ENCODE peak calls at places on chromosomes 6 and 20, in five cellular contexts. F, Y, I, N and K are unnamed samples.

GRCh38 chr6:26309731-26310142 is 55.3 kb upstream of the BTN3A2 start:
- DNase-seq in Y (peak), I (peak), N (peak), F (peak), K (no peak)

GRCh38 chr6:56868687-56869086 is 86.2 kb upstream of the BEND6 start:
- DNase-seq in Y (peak), I (peak), N (peak), F (no peak), K (no peak)

GRCh38 chr20:51456511-51457280 is 85.8 kb downstream of the NFATC2 start:
- DNase-seq in N (peak), I (peak), Y (peak), F (no peak), K (no peak)

GRCh38 chr6:106631356-106631755 is 2.0 kb downstream of the QRSL1 start:
- DNase-seq in I (peak), N (no peak), Y (no peak), F (no peak), K (no peak)

GRCh38 chr6:38233161-38233791 is 406.5 kb downstream of the BTBD9 start:
- DNase-seq in F (no peak), N (peak), Y (no peak), I (peak), K (no peak)

GRCh38 chr6:21885532-21886089 is 292.1 kb downstream of the SOX4 start:
- DNase-seq in Y (peak), I (peak), F (no peak), N (peak), K (peak)

GRCh38 chr6:170188571-170189001 is 102.3 kb downstream of the DLL1 start:
- DNase-seq in Y (no peak), N (no peak), F (no peak), I (no peak), K (no peak)

GRCh38 chr6:41036601-41037000 is 2.4 kb downstream of the UNC5CL start:
- DNase-seq in N (no peak), F (no peak), Y (no peak), I (no peak), K (no peak)

GRCh38 chr6:43308101-43308989 is at the start of gene CRIP3:
- DNase-seq in N (peak), Y (peak), I (peak), F (peak), K (no peak)

GRCh38 chr20:38855356-38855755 is 49.9 kb downstream of the PPP1R16B start:
- DNase-seq in N (peak), F (no peak), Y (no peak), I (peak), K (no peak)

GRCh38 chr6:100479180-100480035 is 14.7 kb upstream of the SIM1 start:
- DNase-seq in F (no peak), N (peak), Y (peak), I (peak), K (no peak)

GRCh38 chr6:131900231-131900630 is 50.9 kb downstream of the CCN2 start:
- DNase-seq in I (no peak), N (no peak), Y (no peak), F (no peak), K (no peak)

GRCh38 chr6:21931641-21932335 is 338.2 kb downstream of the SOX4 start:
- DNase-seq in Y (no peak), F (no peak), I (peak), N (no peak), K (no peak)

GRCh38 chr20:602357-602970 is 7.6 kb downstream of the TCF15 start:
- DNase-seq in F (no peak), N (no peak), Y (no peak), I (no peak), K (no peak)

GRCh38 chr6:151916680-151917164 is 109.2 kb downstream of the ESR1 start:
- DNase-seq in N (peak), I (peak), Y (no peak), F (no peak), K (no peak)

GRCh38 chr6:19150307-19150706 is 686.9 kb upstream of the ID4 start:
- DNase-seq in F (no peak), I (no peak), Y (no peak), N (no peak), K (no peak)

GRCh38 chr6:42689371-42689770 is 33.0 kb downstream of the PRPH2 start:
- DNase-seq in N (no peak), Y (no peak), I (no peak), F (no peak), K (no peak)

GRCh38 chr6:113060664-113061063 is 713.5 kb downstream of the RFPL4B start:
- DNase-seq in F (no peak), I (no peak), N (no peak), Y (no peak), K (no peak)

GRCh38 chr20:45545754-45546453 is 1.3 kb downstream of the EPPIN start:
- DNase-seq in F (no peak), N (peak), I (peak), Y (peak), K (no peak)

DNA sequence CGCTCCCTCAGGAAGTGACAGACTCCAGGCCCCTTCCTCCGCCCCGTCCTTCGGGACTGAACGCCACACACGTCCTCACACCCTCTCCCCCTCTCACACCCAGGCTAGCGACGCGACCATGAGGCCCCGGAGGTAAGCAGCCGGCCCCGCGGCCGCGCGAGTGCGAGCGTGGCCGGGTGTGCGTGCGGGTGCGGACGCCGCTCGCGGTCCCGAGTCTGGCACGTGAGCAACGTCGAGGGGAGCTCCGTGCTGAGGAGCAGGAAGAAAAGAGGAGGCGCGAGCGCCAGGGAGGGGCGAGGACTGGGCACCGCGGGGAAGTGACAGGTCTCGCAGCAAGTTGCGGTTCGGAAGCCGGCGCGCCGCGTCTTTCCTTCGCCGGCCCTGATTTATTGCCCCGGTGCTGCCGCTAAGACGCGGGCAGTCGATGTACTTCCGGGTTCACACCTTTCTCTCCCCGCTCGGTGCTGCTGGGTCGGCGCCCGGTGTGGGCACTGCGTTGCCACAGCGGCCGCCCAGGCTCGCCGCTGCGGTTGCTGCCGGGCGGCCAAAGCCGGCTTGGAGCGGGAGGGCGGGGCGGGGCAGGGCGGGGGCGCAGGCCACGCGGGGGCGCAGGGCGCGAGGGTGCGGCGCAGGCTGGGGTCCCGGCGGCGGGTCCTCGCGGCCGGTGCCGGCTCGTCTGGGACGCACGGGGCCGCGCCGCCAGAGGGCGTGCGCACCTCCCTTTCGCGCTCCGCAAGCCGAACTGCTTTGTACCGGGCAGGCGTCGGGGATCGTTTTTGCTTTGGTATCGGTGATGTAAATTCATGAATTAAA is 15.8 kb upstream of the LIN28B start:
- DNase-seq in F (peak), Y (no peak), N (peak), I (peak), K (peak)
- TF ChIP-seq CTCF in F (peak), Y (no peak), N (peak), I (peak), K (peak)

GRCh38 chr6:109695468-109695867 is 4.4 kb downstream of the FIG4 start:
- DNase-seq in N (no peak), F (peak), Y (peak), I (no peak), K (no peak)
- TF ChIP-seq CTCF in N (no peak), F (no peak), Y (no peak), I (no peak), K (peak)

GRCh38 chr6:10621847-10622246 is 72.6 kb downstream of the C6orf52 start:
- DNase-seq in I (no peak), Y (no peak), N (no peak), F (no peak), K (no peak)
- TF ChIP-seq CTCF in I (no peak), Y (no peak), N (no peak), F (no peak), K (no peak)

DNA sequence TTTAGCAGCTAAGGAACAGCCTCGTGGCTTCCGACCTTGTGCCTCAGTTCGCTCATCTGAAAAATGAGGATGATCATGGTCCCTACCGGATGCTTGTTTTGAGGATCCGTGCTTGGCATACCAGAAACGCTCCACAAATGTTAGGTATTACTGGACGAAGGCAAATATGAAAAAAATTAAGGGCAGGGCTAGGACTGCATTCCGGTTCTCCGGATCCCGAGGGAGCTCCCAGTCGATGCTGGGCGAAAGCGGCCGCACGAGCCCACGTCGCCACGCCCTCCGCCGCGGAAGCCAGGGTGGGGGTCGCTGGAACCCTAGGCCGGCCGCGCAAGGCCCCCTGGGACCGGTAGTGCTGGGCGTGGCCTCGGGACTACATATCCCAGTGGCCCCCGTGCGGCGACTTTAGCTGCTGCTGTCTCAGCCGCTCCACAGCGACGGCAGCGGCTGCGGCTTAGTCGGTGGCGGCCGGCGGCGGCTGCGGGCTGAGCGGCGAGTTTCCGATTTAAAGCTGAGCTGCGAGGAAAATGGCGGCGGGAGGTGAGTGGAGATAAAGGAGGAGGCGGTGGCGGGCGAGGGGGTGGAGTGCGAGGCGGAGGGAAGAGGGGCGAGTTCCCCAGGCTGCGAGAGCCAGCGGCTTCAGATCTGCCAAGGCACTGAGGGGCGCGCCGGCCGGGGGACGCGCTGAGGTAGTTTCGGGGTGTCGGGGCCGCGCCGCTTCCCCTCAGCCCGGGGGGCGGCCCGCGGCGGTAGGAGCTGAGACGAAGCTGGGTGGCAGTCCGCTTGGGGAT is at the start of gene NCOA3:
- DNase-seq in I (peak), Y (peak), F (peak), N (peak), K (peak)
- TF ChIP-seq CTCF in I (no peak), Y (no peak), F (no peak), N (peak), K (peak)

DNA sequence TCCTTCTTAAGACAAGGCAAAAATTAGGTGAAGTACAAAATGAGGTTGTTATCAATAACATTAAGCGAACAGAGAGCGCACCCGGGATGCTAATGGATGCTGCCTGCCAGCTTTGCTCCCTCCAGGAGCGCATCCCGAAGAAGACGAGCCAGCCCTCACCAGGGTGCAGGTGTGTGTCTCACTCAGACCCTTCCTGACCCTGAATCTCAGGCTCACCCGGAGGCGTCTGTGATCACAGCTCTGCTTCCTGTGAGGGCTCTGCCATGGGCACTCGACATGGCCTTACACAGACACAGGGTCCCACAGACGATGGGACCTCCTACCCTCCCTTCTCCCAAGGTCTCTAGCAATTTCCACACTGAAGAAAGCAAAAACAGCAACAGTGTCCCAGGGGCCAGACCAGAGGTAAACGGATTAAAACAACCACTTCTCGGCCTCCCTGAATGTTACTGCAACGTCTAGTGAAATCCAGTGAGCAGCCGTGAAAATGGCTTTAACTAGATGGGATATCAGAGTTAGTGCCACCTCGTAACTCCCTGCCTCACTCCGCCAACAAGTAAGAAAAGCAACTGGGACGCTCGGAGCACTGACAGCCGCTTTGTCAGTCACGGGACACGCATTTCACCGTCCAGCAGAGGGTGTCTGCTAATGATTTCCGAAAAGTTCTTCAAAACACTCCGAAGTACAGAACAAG is 11.7 kb downstream of the ZBTB46 start:
- DNase-seq in I (peak), N (peak), Y (peak), F (no peak), K (no peak)
- TF ChIP-seq CTCF in I (peak), N (no peak), Y (peak), F (no peak), K (peak)

GRCh38 chr6:77587963-77588362 is 64.9 kb upstream of the MEI4 start:
- DNase-seq in N (no peak), F (no peak), I (no peak), Y (no peak), K (no peak)
- TF ChIP-seq CTCF in N (no peak), F (no peak), I (no peak), Y (no peak), K (no peak)

GRCh38 chr6:122028933-122029332 is 370.5 kb upstream of the HSF2 start:
- DNase-seq in Y (no peak), I (no peak), N (no peak), F (no peak), K (no peak)

GRCh38 chr6:122025104-122025503 is 374.3 kb upstream of the HSF2 start:
- DNase-seq in F (no peak), I (no peak), Y (no peak), N (no peak), K (no peak)

GRCh38 chr6:122026572-122027369 is 372.7 kb upstream of the HSF2 start:
- DNase-seq in F (no peak), Y (no peak), N (no peak), I (no peak), K (no peak)
- TF ChIP-seq CTCF in F (no peak), Y (no peak), N (no peak), I (no peak), K (no peak)

GRCh38 chr20:25197173-25197869 is 1.8 kb downstream of the ENTPD6 start:
- DNase-seq in Y (no peak), F (peak), I (no peak), N (no peak), K (no peak)

GRCh38 chr20:25195962-25196700 is 619 bp downstream of the ENTPD6 start:
- DNase-seq in Y (peak), N (peak), F (peak), I (no peak), K (peak)

GRCh38 chr20:25196701-25197120 is 1.2 kb downstream of the ENTPD6 start:
- DNase-seq in N (no peak), Y (no peak), F (peak), I (no peak), K (no peak)

GRCh38 chr20:25194333-25194972 is 1.1 kb upstream of the ENTPD6 start:
- DNase-seq in I (no peak), Y (no peak), F (no peak), N (no peak), K (no peak)

DNA sequence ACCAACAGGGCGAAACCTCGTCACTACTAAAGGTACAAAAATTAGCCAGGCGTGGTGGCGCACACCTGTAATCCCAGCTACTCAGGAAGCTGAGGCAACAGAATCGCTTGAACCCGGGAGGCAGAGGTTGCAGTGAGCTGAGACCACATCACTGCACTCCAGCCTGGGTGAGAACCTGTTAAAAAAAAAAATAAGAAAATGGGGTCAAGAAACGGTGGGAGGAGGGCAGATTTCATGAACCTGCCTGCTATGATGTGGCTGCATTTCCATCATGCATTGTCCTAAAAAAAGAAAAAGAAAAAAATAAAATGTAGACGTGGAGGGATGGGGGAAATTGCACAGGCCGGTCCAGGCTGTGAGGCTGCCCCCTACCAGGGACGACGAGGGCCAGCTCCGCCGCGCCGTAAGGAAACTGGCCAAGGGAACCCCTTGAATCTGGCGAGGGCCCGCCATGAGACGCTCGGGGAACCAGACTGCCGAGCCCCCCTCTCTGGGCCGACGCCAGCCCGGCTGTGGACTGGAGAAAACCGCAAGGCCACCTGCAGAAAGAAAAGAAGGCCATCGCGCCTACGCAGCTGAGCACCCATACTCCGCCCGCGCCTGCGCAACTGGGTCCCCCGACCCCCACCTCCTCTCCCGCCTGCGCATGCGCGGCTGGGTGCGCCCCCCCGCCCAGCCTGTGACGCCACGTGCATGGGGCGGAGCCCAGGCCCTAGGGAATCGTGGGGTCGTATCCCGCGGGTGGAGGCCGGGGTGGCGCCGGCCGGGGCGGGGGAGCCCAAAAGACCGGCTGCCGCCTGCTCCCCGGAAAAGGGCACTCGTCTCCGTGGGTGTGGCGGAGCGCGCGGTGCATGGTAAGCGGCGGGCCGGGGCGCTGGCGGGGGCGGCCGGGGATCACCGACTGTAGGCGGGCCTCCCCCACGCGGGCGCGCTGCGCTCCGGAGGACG is at the start of gene ENTPD6:
- DNase-seq in I (peak), F (peak), Y (peak), N (peak), K (peak)
- TF ChIP-seq CTCF in I (no peak), F (no peak), Y (peak), N (no peak), K (no peak)

GRCh38 chr20:2914160-2914559 is 40.9 kb downstream of the PTPRA start:
- DNase-seq in I (no peak), N (no peak), F (no peak), Y (peak), K (no peak)
- TF ChIP-seq CTCF in I (peak), N (no peak), F (no peak), Y (peak), K (no peak)

DNA sequence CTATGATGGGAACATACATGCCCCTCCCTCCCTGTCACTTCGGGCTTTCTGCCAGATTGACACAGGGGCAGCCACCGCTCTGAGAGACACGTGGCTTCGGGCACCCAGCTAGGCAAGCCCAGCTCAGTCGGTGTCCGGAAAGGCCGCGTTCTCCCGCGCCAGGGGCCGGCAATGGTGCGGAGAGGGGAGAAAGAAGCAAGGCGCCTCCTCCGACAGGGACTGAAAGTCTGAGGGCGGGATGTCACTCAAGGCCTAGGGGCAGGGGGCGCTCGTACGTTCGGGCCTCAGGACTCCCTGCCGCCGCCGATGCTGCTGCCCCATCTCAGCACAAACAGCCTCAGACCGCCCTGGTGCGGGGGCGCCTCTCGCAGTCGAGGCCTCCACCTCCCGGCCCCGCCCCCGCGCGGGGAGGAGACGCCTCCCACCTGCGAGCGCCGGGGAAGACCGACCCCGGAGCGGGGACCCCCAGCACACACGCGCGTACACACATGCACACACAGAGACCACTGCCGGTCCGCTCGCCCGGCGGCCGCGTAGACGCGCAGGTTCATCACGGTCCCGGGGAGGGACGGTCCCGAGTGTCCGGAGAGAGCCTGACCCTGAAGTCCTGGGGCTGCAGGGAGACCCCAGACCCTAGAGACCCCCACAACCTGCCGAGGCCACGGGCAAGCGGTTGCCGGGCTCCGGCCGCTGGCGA is 1.9 kb downstream of the GRM4 start:
- DNase-seq in I (no peak), F (peak), Y (peak), N (no peak), K (peak)
- TF ChIP-seq CTCF in I (no peak), F (no peak), Y (peak), N (peak), K (peak)